ENCODE peak calls at places on chromosomes 7 and 10, in ten cellular contexts. O is hepatocyte, E is AG09319, B is A549, L is thoracic aorta, U is B cell, R is cardiac muscle cell, C is nephron progenitor cell, M is heart left ventricle, Q is breast epithelium. H is an unnamed sample.

GRCh38 chr7:147477526-147477925 is 1113.0 kb upstream of the C7orf33 start:
- DNase-seq in U (no peak), M (no peak), Q (no peak), R (no peak), B (no peak), C (no peak), O (no peak), E (no peak), L (no peak), H (no peak)

GRCh38 chr10:11165591-11166543 is 148.2 kb downstream of the CELF2 start:
- DNase-seq in L (no peak), R (no peak), M (peak), E (no peak), C (peak), O (peak), Q (no peak), B (no peak), U (peak), H (no peak)

GRCh38 chr7:108455524-108455832 is 758 bp downstream of the NRCAM start:
- DNase-seq in C (no peak), O (peak), M (no peak), Q (no peak), B (peak), R (no peak), E (no peak), U (peak), L (no peak), H (no peak)

GRCh38 chr7:75858430-75858829 is 20.4 kb upstream of the RHBDD2 start:
- DNase-seq in B (no peak), Q (no peak), O (no peak), C (no peak), E (no peak), R (no peak), M (no peak), U (no peak), L (no peak), H (no peak)

GRCh38 chr10:72812415-72812797 is 81.1 kb upstream of the OIT3 start:
- DNase-seq in Q (no peak), L (no peak), R (no peak), E (no peak), B (no peak), M (no peak), C (no peak), O (no peak), U (no peak), H (no peak)

GRCh38 chr7:149605696-149606095 is 108.1 kb upstream of the ZNF746 start:
- DNase-seq in M (no peak), Q (no peak), L (no peak), O (no peak), U (no peak), E (no peak), B (no peak), R (no peak), C (no peak), H (no peak)

GRCh38 chr10:67506757-67507091 is 189.3 kb downstream of the CTNNA3 start:
- DNase-seq in Q (no peak), U (no peak), O (no peak), B (no peak), M (no peak), L (no peak), C (no peak), R (no peak), E (no peak), H (no peak)

GRCh38 chr7:157495594-157495993 is 158.8 kb downstream of the DNAJB6 start:
- DNase-seq in C (no peak), B (no peak), R (no peak), E (no peak), L (no peak), M (no peak), U (no peak), Q (peak), O (no peak), H (no peak)

GRCh38 chr10:110387983-110388681 is 83.4 kb upstream of the SMNDC1 start:
- DNase-seq in C (no peak), B (no peak), M (no peak), E (no peak), R (no peak), U (no peak), L (no peak), Q (no peak), O (no peak), H (no peak)

GRCh38 chr10:32299354-32299980 is 47.5 kb downstream of the EPC1 start:
- DNase-seq in B (no peak), Q (no peak), M (no peak), U (no peak), E (peak), C (no peak), R (no peak), L (no peak), O (no peak), H (no peak)

GRCh38 chr10:94183666-94184264 is 179.0 kb downstream of the NOC3L start:
- DNase-seq in R (peak), E (peak), U (no peak), B (peak), C (no peak), Q (no peak), O (no peak), M (no peak), L (no peak), H (no peak)

GRCh38 chr10:114662651-114663217 is 4.7 kb upstream of the ABLIM1 start:
- DNase-seq in L (no peak), C (no peak), O (no peak), R (no peak), E (no peak), Q (no peak), U (no peak), M (no peak), B (no peak), H (no peak)

GRCh38 chr7:105940111-105940510 is 23.0 kb upstream of the CDHR3 start:
- DNase-seq in C (no peak), M (no peak), R (no peak), O (peak), B (no peak), Q (no peak), U (no peak), E (no peak), L (no peak), H (no peak)

GRCh38 chr7:94514140-94514889 is 4.7 kb downstream of the CASD1 start:
- DNase-seq in L (no peak), O (no peak), C (no peak), Q (no peak), U (no peak), M (no peak), B (no peak), R (no peak), E (no peak), H (no peak)

GRCh38 chr10:49217645-49218044 is 29.5 kb upstream of the TMEM273 start:
- DNase-seq in L (no peak), R (no peak), O (no peak), E (no peak), U (no peak), M (no peak), Q (no peak), B (no peak), C (no peak), H (no peak)

GRCh38 chr7:106865130-106866115 is at the start of gene PIK3CG:
- DNase-seq in E (no peak), Q (no peak), M (no peak), U (peak), R (peak), B (no peak), C (no peak), L (no peak), O (no peak), H (no peak)

GRCh38 chr7:90006988-90007387 is 147.3 kb upstream of the STEAP1 start:
- DNase-seq in C (no peak), O (no peak), R (no peak), M (no peak), B (no peak), L (no peak), E (no peak), U (no peak), Q (no peak), H (no peak)

GRCh38 chr7:24981544-24981951 is 1.6 kb upstream of the OSBPL3 start:
- DNase-seq in U (no peak), C (peak), R (peak), L (no peak), Q (peak), B (peak), O (peak), M (peak), E (no peak), H (no peak)

GRCh38 chr10:87094373-87095240 is at the start of the genes GLUD1 and SHLD2:
- DNase-seq in U (peak), E (peak), O (peak), L (peak), Q (peak), B (peak), M (peak), C (peak), R (peak), H (peak)

GRCh38 chr7:2928613-2929311 is 84.7 kb upstream of the GNA12 start:
- DNase-seq in E (no peak), M (no peak), O (no peak), B (no peak), C (no peak), R (no peak), U (peak), L (no peak), Q (no peak), H (no peak)

GRCh38 chr10:35854661-35855060 is 212.6 kb upstream of the FZD8 start:
- DNase-seq in Q (no peak), U (no peak), E (no peak), R (no peak), B (no peak), M (no peak), C (no peak), O (no peak), L (no peak), H (no peak)

GRCh38 chr10:17003151-17003550 is 126.5 kb downstream of the CUBN start:
- DNase-seq in E (no peak), U (no peak), C (no peak), M (no peak), L (no peak), R (peak), Q (no peak), O (peak), B (no peak), H (no peak)

GRCh38 chr10:78907458-78908211 is 161.1 kb upstream of the ZMIZ1 start:
- DNase-seq in B (no peak), O (no peak), R (no peak), E (no peak), U (no peak), L (no peak), M (no peak), Q (no peak), C (peak), H (no peak)

GRCh38 chr7:47405286-47405904 is 176.5 kb downstream of the TNS3 start:
- DNase-seq in O (no peak), L (no peak), M (no peak), U (no peak), C (no peak), Q (no peak), B (no peak), R (no peak), E (no peak), H (no peak)

GRCh38 chr7:54932818-54933543 is 85.8 kb upstream of the EGFR start:
- DNase-seq in L (peak), O (peak), C (peak), R (peak), M (peak), B (peak), E (peak), U (no peak), Q (peak), H (peak)

GRCh38 chr10:79286318-79286951 is 60.8 kb upstream of the PPIF start:
- DNase-seq in O (no peak), C (no peak), B (no peak), Q (peak), M (peak), U (peak), L (no peak), E (no peak), R (peak), H (no peak)

GRCh38 chr10:129901389-129902045 is 62.6 kb downstream of the EBF3 start:
- DNase-seq in E (no peak), O (no peak), C (no peak), R (no peak), U (no peak), M (peak), Q (no peak), L (no peak), B (no peak), H (no peak)

GRCh38 chr10:13984647-13985155 is 346.0 kb downstream of the FRMD4A start:
- DNase-seq in O (no peak), B (peak), M (no peak), C (no peak), L (no peak), R (peak), E (no peak), Q (no peak), U (no peak), H (no peak)

GRCh38 chr7:5477723-5478531 is 54.3 kb upstream of the TNRC18 start:
- DNase-seq in E (no peak), C (peak), L (no peak), R (no peak), Q (no peak), U (peak), M (peak), B (no peak), O (peak), H (peak)

GRCh38 chr10:16195178-16195769 is 241.5 kb upstream of the PTER start:
- DNase-seq in B (no peak), L (no peak), E (no peak), M (no peak), Q (no peak), R (no peak), O (no peak), C (no peak), U (no peak), H (no peak)

GRCh38 chr10:122333037-122333436 is 41.5 kb upstream of the PLEKHA1 start:
- DNase-seq in U (no peak), Q (no peak), L (no peak), R (no peak), M (no peak), C (no peak), B (no peak), E (no peak), O (no peak), H (no peak)

GRCh38 chr7:155178096-155178495 is 108.0 kb downstream of the HTR5A start:
- DNase-seq in M (no peak), O (no peak), U (no peak), L (no peak), E (no peak), B (no peak), R (no peak), Q (no peak), C (no peak), H (no peak)

GRCh38 chr7:67489881-67490280 is 493.2 kb downstream of the TYW1 start:
- DNase-seq in R (no peak), U (no peak), E (no peak), O (no peak), B (no peak), M (no peak), L (no peak), C (no peak), Q (no peak), H (no peak)

GRCh38 chr7:67487316-67487715 is 490.7 kb downstream of the TYW1 start:
- DNase-seq in R (no peak), M (no peak), U (no peak), O (no peak), B (no peak), L (no peak), C (no peak), Q (no peak), E (no peak), H (no peak)

GRCh38 chr7:67484244-67484751 is 487.7 kb downstream of the TYW1 start:
- DNase-seq in B (peak), R (peak), U (no peak), Q (peak), M (peak), L (no peak), E (peak), O (peak), C (peak), H (peak)
- TF ChIP-seq CTCF in B (peak), R (peak), U (peak), Q (no peak), M (peak), L (peak), E (peak), O (peak), C (peak), H (peak)

DNA sequence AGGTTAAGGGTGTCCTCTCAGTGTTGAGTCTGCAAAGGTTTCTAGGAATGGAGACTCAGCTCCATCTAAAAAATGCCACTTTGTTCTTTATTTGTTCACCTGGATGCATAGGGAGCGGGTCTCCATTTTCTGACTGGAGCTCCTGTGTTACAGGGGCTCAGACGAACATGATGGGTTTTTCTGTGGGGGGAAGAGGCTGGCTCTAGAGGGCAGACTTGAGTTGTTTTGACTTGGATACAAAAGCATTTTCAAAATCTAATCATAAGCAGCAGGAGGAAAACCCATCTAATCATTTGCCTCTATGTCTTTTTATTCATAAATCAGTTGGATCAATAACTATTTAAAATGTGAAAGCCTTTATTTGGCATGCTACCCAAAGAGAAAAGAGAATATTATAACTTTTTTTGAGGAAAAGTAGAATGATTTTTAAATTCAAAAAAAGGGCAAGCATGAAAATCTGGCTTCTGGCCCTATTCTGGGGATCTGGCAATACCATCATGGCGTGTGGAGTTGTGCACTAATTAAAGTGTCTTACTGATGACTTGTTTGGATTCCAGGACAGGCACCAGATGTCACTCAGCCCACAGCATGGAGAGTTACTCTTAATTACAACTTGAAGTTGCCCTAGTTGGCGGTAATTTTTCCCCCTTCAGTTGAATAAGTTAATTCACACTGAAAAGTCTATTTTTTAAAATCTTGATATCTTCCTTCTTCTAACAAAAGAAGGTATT is 594.9 kb downstream of the REEP3 start:
- DNase-seq in C (peak), E (no peak), L (no peak), Q (no peak), B (peak), O (peak), M (no peak), R (peak), U (no peak), H (peak)
- TF ChIP-seq CTCF in C (peak), E (no peak), L (no peak), Q (no peak), B (peak), O (peak), M (no peak), R (peak), U (no peak), H (peak)

GRCh38 chr10:125802131-125802530 is 20.9 kb downstream of the UROS start:
- DNase-seq in L (no peak), E (no peak), R (no peak), O (no peak), Q (no peak), U (no peak), M (no peak), B (no peak), C (no peak), H (no peak)
- TF ChIP-seq CTCF in L (no peak), E (no peak), R (no peak), O (no peak), Q (no peak), U (no peak), M (no peak), B (no peak), C (no peak), H (no peak)

DNA sequence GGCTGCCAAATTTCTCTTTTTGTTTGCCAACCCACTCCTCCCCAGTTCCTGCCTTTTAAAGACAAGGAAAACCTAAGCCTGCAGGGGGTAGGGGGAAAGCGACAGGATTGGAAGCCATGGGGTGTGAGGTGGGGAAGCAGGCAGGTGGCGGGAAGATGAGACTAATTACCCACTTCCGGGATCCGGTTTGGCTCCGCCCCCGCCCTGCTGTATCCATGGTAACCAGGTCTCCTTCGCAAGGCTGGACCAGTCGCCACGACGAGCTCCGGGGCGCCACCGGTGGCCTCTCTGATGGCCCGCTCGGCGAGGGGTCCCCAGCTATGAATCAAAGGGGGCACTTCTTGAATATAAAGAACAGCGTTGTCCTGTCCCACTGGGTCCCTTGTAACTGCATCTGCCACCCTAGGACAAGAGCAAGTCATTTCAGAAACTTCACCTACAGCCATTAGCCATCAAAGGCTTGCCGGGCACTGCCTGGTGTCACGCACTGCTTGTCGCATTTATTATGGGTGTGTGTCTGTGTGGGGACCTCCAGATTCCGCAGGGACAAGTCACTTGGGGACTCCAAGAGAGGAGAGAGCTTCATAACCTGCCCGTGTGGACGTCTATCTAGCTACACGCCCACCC is 55.4 kb upstream of the LMTK2 start:
- DNase-seq in B (no peak), R (no peak), L (no peak), O (peak), M (no peak), U (no peak), E (no peak), Q (no peak), C (peak), H (no peak)
- TF ChIP-seq CTCF in B (no peak), R (no peak), L (no peak), O (no peak), M (no peak), U (no peak), E (no peak), Q (no peak), C (no peak), H (no peak)

GRCh38 chr7:139321071-139321745 is 19.9 kb upstream of the FMC1 start:
- DNase-seq in L (no peak), B (peak), R (peak), O (peak), E (no peak), M (no peak), U (no peak), Q (no peak), C (peak), H (no peak)
- TF ChIP-seq CTCF in L (no peak), B (peak), R (peak), O (peak), E (peak), M (no peak), U (no peak), Q (no peak), C (no peak), H (peak)

GRCh38 chr10:132745971-132746370 is 40.0 kb downstream of the NKX6-2 start:
- DNase-seq in E (no peak), R (no peak), C (no peak), M (no peak), O (no peak), L (no peak), U (no peak), Q (no peak), B (no peak), H (no peak)

GRCh38 chr10:132744839-132745238 is 41.1 kb downstream of the NKX6-2 start:
- DNase-seq in L (no peak), B (no peak), U (no peak), Q (no peak), R (no peak), M (no peak), O (no peak), C (no peak), E (no peak), H (no peak)

GRCh38 chr10:132746801-132747625 is 38.9 kb downstream of the NKX6-2 start:
- DNase-seq in R (no peak), C (peak), E (no peak), Q (no peak), L (no peak), U (no peak), B (no peak), M (no peak), O (no peak), H (no peak)

GRCh38 chr10:132746386-132746785 is 39.6 kb downstream of the NKX6-2 start:
- DNase-seq in R (no peak), B (no peak), C (no peak), O (no peak), U (no peak), E (no peak), L (no peak), M (no peak), Q (no peak), H (no peak)

DNA sequence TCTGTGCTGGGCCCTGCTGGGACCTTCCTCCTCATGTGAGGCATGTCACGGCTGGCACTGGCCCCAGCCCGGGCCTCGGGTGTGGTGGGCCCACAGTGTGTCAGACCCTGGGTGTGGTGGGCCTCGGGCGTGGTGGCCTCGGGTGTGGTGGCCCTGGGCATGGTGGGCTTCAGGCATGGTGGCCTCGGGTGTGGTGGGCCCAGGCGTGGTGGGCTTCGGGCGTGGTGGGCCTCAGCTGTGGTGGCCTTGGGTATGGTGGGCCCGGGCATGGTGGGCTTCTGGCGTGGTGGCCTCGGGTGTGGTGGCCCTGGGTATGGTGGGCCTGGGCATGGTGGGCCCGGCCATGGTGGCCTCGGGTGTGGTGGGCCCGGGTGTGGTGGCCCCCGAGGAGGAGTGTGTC is 40.4 kb downstream of the NKX6-2 start:
- DNase-seq in B (no peak), R (no peak), Q (no peak), O (no peak), U (no peak), L (no peak), E (no peak), C (no peak), M (no peak), H (no peak)
- TF ChIP-seq CTCF in B (no peak), R (no peak), Q (no peak), O (no peak), U (no peak), L (no peak), E (no peak), C (no peak), M (no peak), H (no peak)